ENCODE peak calls at places on chromosome 13, in nine cellular contexts. One of them, this sample, is unnamed.

GRCh38 chr13:53490732-53491131 is 462.1 kb downstream of the OLFM4 start:
- DNase-seq in retina: no peak
- DNase-seq in activated T-cell treated with anti-CD3 and anti-CD28 coated beads, Interleukin-2, amount 50 U/mL, for 72 hours: no peak
- DNase-seq in fibroblast of mammary gland: no peak
- DNase-seq in small intestine: no peak
- DNase-seq in mucosa of gallbladder: no peak
- DNase-seq in effector CD4-positive, alpha-beta T cell: no peak
- DNase-seq in SK-N-MC: no peak
- DNase-seq in LHCN-M2: no peak
- DNase-seq in this sample: no peak

GRCh38 chr13:110524484-110525254 is 36.9 kb downstream of the RAB20 start:
- DNase-seq in retina: no peak
- DNase-seq in fibroblast of mammary gland: no peak
- DNase-seq in small intestine: peak; percentile 95
- DNase-seq in mucosa of gallbladder: peak; percentile 69
- DNase-seq in SK-N-MC: no peak
- DNase-seq in LHCN-M2: no peak
- DNase-seq in effector CD4-positive, alpha-beta T cell: no peak
- DNase-seq in activated T-cell treated with anti-CD3 and anti-CD28 coated beads, Interleukin-2, amount 50 U/mL, for 72 hours: peak; percentile 10
- DNase-seq in this sample: no peak

GRCh38 chr13:41596190-41596589 is 138.8 kb downstream of the RGCC start:
- DNase-seq in SK-N-MC: no peak
- DNase-seq in effector CD4-positive, alpha-beta T cell: no peak
- DNase-seq in small intestine: no peak
- DNase-seq in LHCN-M2: no peak
- DNase-seq in activated T-cell treated with anti-CD3 and anti-CD28 coated beads, Interleukin-2, amount 50 U/mL, for 72 hours: no peak
- DNase-seq in fibroblast of mammary gland: peak; percentile 30
- DNase-seq in mucosa of gallbladder: no peak
- DNase-seq in retina: no peak
- DNase-seq in this sample: no peak

GRCh38 chr13:35164324-35164932 is 222.4 kb downstream of the NBEA start:
- DNase-seq in mucosa of gallbladder: no peak
- DNase-seq in small intestine: peak; percentile 24
- DNase-seq in LHCN-M2: peak; percentile 31
- DNase-seq in SK-N-MC: peak; percentile 26
- DNase-seq in fibroblast of mammary gland: peak; percentile 43
- DNase-seq in effector CD4-positive, alpha-beta T cell: no peak
- DNase-seq in activated T-cell treated with anti-CD3 and anti-CD28 coated beads, Interleukin-2, amount 50 U/mL, for 72 hours: no peak
- DNase-seq in retina: peak; percentile 55
- DNase-seq in this sample: peak; percentile 5

GRCh38 chr13:32299893-32300292 is 15.3 kb downstream of the ZAR1L start:
- DNase-seq in small intestine: no peak
- DNase-seq in effector CD4-positive, alpha-beta T cell: no peak
- DNase-seq in LHCN-M2: no peak
- DNase-seq in activated T-cell treated with anti-CD3 and anti-CD28 coated beads, Interleukin-2, amount 50 U/mL, for 72 hours: peak; percentile 25
- DNase-seq in SK-N-MC: no peak
- DNase-seq in mucosa of gallbladder: no peak
- DNase-seq in retina: no peak
- DNase-seq in fibroblast of mammary gland: no peak
- DNase-seq in this sample: no peak

GRCh38 chr13:46686171-46686570 is 110.8 kb downstream of the ESD start:
- DNase-seq in small intestine: no peak
- DNase-seq in retina: no peak
- DNase-seq in activated T-cell treated with anti-CD3 and anti-CD28 coated beads, Interleukin-2, amount 50 U/mL, for 72 hours: no peak
- DNase-seq in fibroblast of mammary gland: no peak
- DNase-seq in LHCN-M2: no peak
- DNase-seq in mucosa of gallbladder: peak; percentile 34
- DNase-seq in effector CD4-positive, alpha-beta T cell: no peak
- DNase-seq in SK-N-MC: no peak
- DNase-seq in this sample: no peak

GRCh38 chr13:44306401-44307192 is 67.0 kb upstream of the SERP2 start:
- DNase-seq in mucosa of gallbladder: peak; percentile 56
- DNase-seq in SK-N-MC: no peak
- DNase-seq in fibroblast of mammary gland: peak; percentile 100
- DNase-seq in activated T-cell treated with anti-CD3 and anti-CD28 coated beads, Interleukin-2, amount 50 U/mL, for 72 hours: no peak
- DNase-seq in effector CD4-positive, alpha-beta T cell: no peak
- DNase-seq in LHCN-M2: peak; percentile 94
- DNase-seq in small intestine: peak; percentile 53
- DNase-seq in retina: peak; percentile 61
- DNase-seq in this sample: no peak

GRCh38 chr13:111865046-111865445 is 201.9 kb upstream of the SOX1 start:
- DNase-seq in activated T-cell treated with anti-CD3 and anti-CD28 coated beads, Interleukin-2, amount 50 U/mL, for 72 hours: no peak
- DNase-seq in small intestine: no peak
- DNase-seq in retina: no peak
- DNase-seq in SK-N-MC: no peak
- DNase-seq in effector CD4-positive, alpha-beta T cell: no peak
- DNase-seq in mucosa of gallbladder: no peak
- DNase-seq in fibroblast of mammary gland: no peak
- DNase-seq in LHCN-M2: no peak
- DNase-seq in this sample: no peak

GRCh38 chr13:99995104-99995502 is 13.5 kb downstream of the ZIC2 start:
- DNase-seq in small intestine: no peak
- DNase-seq in mucosa of gallbladder: no peak
- DNase-seq in activated T-cell treated with anti-CD3 and anti-CD28 coated beads, Interleukin-2, amount 50 U/mL, for 72 hours: no peak
- DNase-seq in retina: no peak
- DNase-seq in LHCN-M2: no peak
- DNase-seq in fibroblast of mammary gland: no peak
- DNase-seq in effector CD4-positive, alpha-beta T cell: no peak
- DNase-seq in SK-N-MC: no peak
- DNase-seq in this sample: no peak

GRCh38 chr13:77001963-77002587 is 10.2 kb downstream of the CLN5 start:
- DNase-seq in activated T-cell treated with anti-CD3 and anti-CD28 coated beads, Interleukin-2, amount 50 U/mL, for 72 hours: no peak
- DNase-seq in fibroblast of mammary gland: no peak
- DNase-seq in SK-N-MC: no peak
- DNase-seq in mucosa of gallbladder: no peak
- DNase-seq in effector CD4-positive, alpha-beta T cell: no peak
- DNase-seq in small intestine: no peak
- DNase-seq in LHCN-M2: no peak
- DNase-seq in retina: no peak
- DNase-seq in this sample: no peak

This sample was measured in GM13977.